ENCODE peak calls at places on chromosomes 12 and 14, in eight cellular contexts. N is PC-3, Z is GM23248, X is HCT116, F is neural progenitor cell, T is MM.1S, H is GM23338, O is hepatocyte. U is an unnamed sample.
A peak's percentile ranks its signal among the peaks of the same experiment; 100 is the strongest.

GRCh38 chr12:95942106-95942531 is 295 bp downstream of the CCDC38 start:
- DNase-seq in N (no peak), Z (peak; percentile 31), X (no peak), F (no peak), T (no peak), H (peak; percentile 80), O (no peak), U (peak; percentile 40)

GRCh38 chr14:33307691-33308369 is 369.2 kb downstream of the NPAS3 start:
- DNase-seq in N (peak; percentile 16), Z (peak; percentile 91), X (no peak), F (peak; percentile 35), T (no peak), H (peak; percentile 11), O (no peak), U (no peak)

GRCh38 chr12:99043319-99043914 is 398.3 kb downstream of the APAF1 start:
- DNase-seq in N (peak; percentile 78), Z (peak; percentile 69), X (peak; percentile 51), F (peak; percentile 82), T (peak; percentile 72), H (peak; percentile 79), O (peak; percentile 80), U (peak; percentile 85)

GRCh38 chr14:66281036-66281776 is 205.0 kb upstream of the CCDC196 start:
- DNase-seq in N (no peak), Z (peak; percentile 7), X (no peak), F (no peak), T (no peak), H (peak; percentile 1), O (peak; percentile 46), U (no peak)

GRCh38 chr12:59934486-59934885 is 338.7 kb downstream of the SLC16A7 start:
- DNase-seq in N (no peak), Z (no peak), X (no peak), F (no peak), T (no peak), H (no peak), O (no peak), U (no peak)

GRCh38 chr12:16606936-16607335 is 974 bp upstream of the LMO3 start:
- DNase-seq in N (no peak), Z (no peak), X (no peak), F (peak; percentile 20), T (no peak), H (peak; percentile 49), O (no peak), U (no peak)

GRCh38 chr12:1592444-1593231 is 1.7 kb downstream of the FBXL14 start:
- DNase-seq in N (peak; percentile 50), Z (peak; percentile 88), X (no peak), F (peak; percentile 80), T (peak; percentile 83), H (peak; percentile 72), O (peak; percentile 48), U (peak; percentile 77)

GRCh38 chr14:23320584-23321571 is at the start of gene PABPN1:
- DNase-seq in N (peak; percentile 100), Z (peak; percentile 100), X (peak; percentile 100), F (peak; percentile 100), T (peak; percentile 96), H (peak; percentile 100), O (peak; percentile 100), U (peak; percentile 100)

GRCh38 chr12:108833355-108833733 is 24.0 kb downstream of the SSH1 start:
- DNase-seq in N (peak; percentile 78), Z (peak; percentile 95), X (peak; percentile 71), F (no peak), T (no peak), H (no peak), O (peak; percentile 57), U (no peak)

GRCh38 chr12:117968084-117968789 is 553 bp downstream of the KSR2 start:
- DNase-seq in N (no peak), Z (no peak), X (no peak), F (peak; percentile 25), T (no peak), H (peak; percentile 27), O (no peak), U (no peak)

GRCh38 chr12:130014485-130014807 is 110.6 kb upstream of the TMEM132D start:
- DNase-seq in N (no peak), Z (peak; percentile 6), X (no peak), F (peak; percentile 63), T (no peak), H (peak; percentile 56), O (peak; percentile 29), U (no peak)

GRCh38 chr14:21796912-21797311 is 123.3 kb upstream of the OR4E1 start:
- DNase-seq in N (no peak), Z (no peak), X (no peak), F (peak; percentile 2), T (no peak), H (peak; percentile 70), O (no peak), U (peak; percentile 3)

GRCh38 chr12:105267711-105268110 is 31.7 kb upstream of the APPL2 start:
- DNase-seq in N (no peak), Z (peak; percentile 47), X (no peak), F (no peak), T (no peak), H (no peak), O (no peak), U (no peak)

GRCh38 chr14:101069666-101070362 is 166.3 kb upstream of the RTL1 start:
- DNase-seq in N (no peak), Z (no peak), X (no peak), F (no peak), T (no peak), H (no peak), O (no peak), U (no peak)

GRCh38 chr12:51012570-51013236 is 13.5 kb downstream of the SLC11A2 start:
- DNase-seq in N (no peak), Z (no peak), X (no peak), F (no peak), T (no peak), H (no peak), O (no peak), U (no peak)

GRCh38 chr12:51008329-51008728 is 17.9 kb downstream of the SLC11A2 start:
- DNase-seq in N (no peak), Z (no peak), X (no peak), F (no peak), T (no peak), H (no peak), O (no peak), U (no peak)

GRCh38 chr12:51013441-51013840 is 12.7 kb downstream of the SLC11A2 start:
- DNase-seq in N (no peak), Z (no peak), X (no peak), F (no peak), T (no peak), H (no peak), O (no peak), U (no peak)

GRCh38 chr12:51009038-51009437 is 17.1 kb downstream of the SLC11A2 start:
- DNase-seq in N (no peak), Z (no peak), X (no peak), F (no peak), T (no peak), H (no peak), O (peak; percentile 62), U (no peak)

DNA sequence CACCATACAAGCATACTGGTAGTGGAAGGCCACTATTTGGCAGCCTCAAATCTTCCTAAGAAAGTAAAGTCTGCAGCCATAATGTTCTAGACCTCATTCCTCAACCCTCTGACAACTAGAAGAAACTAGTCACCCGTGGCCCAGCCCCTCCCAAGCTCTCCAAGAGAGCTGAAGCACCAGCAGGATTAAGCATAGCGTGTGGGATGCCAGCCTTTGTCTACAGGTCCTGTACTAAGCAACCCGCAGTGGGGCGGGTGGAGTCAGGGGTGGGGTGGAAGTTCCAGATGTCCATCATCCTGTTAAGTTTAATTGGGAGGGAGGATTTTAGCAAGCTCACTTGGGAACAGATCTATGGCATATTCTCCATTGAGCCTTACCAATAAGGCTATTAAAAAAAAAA is 14.2 kb downstream of the SLC11A2 start:
- DNase-seq in N (no peak), Z (peak; percentile 31), X (no peak), F (peak; percentile 82), T (no peak), H (no peak), O (no peak), U (no peak)
- TF ChIP-seq EZH2phosphoT487 in N (no peak), Z (no peak), X (no peak), F (no peak), T (no peak), H (no peak), O (no peak), U (no peak)

GRCh38 chr14:93962701-93963601 is 13.4 kb downstream of the ASB2 start:
- DNase-seq in N (no peak), Z (no peak), X (no peak), F (no peak), T (peak; percentile 50), H (no peak), O (no peak), U (peak; percentile 90)
- H3K4me1 ChIP-seq in N (peaks cover 25% of the 10 kb centered on the region), Z (peaks cover 23% of the 10 kb centered on the region), X (peaks cover 65% of the 10 kb centered on the region), F (peaks cover 3% of the 10 kb centered on the region), T (peaks cover 52% of the 10 kb centered on the region), H (no peaks in the 10 kb centered on the region), O (peaks cover 19% of the 10 kb centered on the region), U (peaks cover 81% of the 10 kb centered on the region)

DNA sequence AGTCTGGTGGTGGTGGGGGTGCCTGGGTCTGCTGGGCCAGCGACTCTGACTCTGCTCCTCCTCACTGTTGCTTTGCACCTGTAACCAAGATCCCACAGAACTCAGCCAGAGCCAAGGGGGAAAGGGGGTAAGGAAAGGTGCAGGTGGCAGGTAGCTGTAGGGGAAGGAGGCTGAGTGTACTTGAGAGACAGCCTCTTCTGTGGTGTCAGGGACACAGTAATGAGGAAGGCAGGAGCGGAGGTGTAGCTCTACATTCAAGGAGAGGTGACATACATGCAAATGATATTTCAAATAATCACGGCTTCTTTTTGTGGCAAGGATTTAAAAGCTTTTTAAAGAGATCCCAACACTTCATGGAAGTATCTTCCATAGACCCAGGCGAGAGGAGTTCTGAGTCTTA is 23.4 kb downstream of the TESPA1 start:
- DNase-seq in N (no peak), Z (no peak), X (no peak), F (no peak), T (no peak), H (no peak), O (no peak), U (no peak)
- H2AFZ ChIP-seq in N (no peak overlapping the region), Z (no peak overlapping the region), X (no peak overlapping the region), F (no peak overlapping the region), T (no peak overlapping the region), H (no peak overlapping the region), O (no peak overlapping the region), U (no peak overlapping the region)

DNA sequence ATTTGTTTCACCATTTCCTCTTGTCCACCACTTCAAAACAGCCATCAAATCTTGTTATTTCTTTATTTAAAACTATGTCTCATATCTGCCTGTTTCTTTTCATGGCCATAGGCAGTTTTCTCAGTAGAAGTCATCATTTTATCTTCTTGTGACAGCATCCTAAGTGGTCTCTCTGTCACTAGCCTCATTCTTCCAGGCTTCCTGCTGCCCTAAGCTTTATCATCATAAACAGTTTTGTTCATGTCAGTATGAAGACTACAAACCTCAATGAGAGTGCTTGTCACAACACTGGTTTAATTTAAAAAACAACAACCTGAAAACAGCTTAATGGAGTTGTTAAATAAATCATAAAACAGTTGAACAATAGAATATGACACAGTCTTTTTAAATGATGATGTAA is 387.8 kb upstream of the RPL10L start:
- DNase-seq in N (no peak), Z (no peak), X (no peak), F (no peak), T (no peak), H (no peak), O (no peak), U (no peak)
- TF ChIP-seq EZH2phosphoT487 in N (no peak), Z (no peak), X (no peak), F (no peak), T (no peak), H (no peak), O (no peak), U (no peak)

GRCh38 chr14:81837304-81837703 is 303.7 kb upstream of the SEL1L start:
- DNase-seq in N (no peak), Z (no peak), X (no peak), F (no peak), T (no peak), H (no peak), O (no peak), U (no peak)
- H3K4me1 ChIP-seq in N (no peaks in the 10 kb centered on the region), Z (no peaks in the 10 kb centered on the region), X (no peaks in the 10 kb centered on the region), F (no peaks in the 10 kb centered on the region), T (no peaks in the 10 kb centered on the region), H (no peaks in the 10 kb centered on the region), O (no peaks in the 10 kb centered on the region), U (no peaks in the 10 kb centered on the region)

U was measured in OCI-LY7.